ENCODE peak calls at places on chromosome 18, in eight cellular contexts. One of them, this sample, is unnamed.

GRCh38 chr18:1002653-1003178 is 98.0 kb downstream of the ADCYAP1 start:
- DNase-seq in mammary epithelial cell: peak; percentile 20
- DNase-seq in K562: peak; percentile 15
- DNase-seq in SK-N-SH: no peak
- DNase-seq in Calu3: no peak
- DNase-seq in neural progenitor cell: no peak
- DNase-seq in A549: no peak
- DNase-seq in nephron progenitor cell: no peak
- DNase-seq in this sample: no peak

GRCh38 chr18:46152436-46152807 is 48.2 kb downstream of the HAUS1 start:
- DNase-seq in mammary epithelial cell: peak; percentile 81
- DNase-seq in nephron progenitor cell: peak; percentile 21
- DNase-seq in K562: no peak
- DNase-seq in SK-N-SH: no peak
- DNase-seq in neural progenitor cell: no peak
- DNase-seq in A549: peak; percentile 37
- DNase-seq in Calu3: peak; percentile 62
- DNase-seq in this sample: no peak

GRCh38 chr18:36078751-36079529 is 11.6 kb upstream of the RPRD1A start:
- DNase-seq in SK-N-SH: no peak
- DNase-seq in K562: no peak
- DNase-seq in nephron progenitor cell: no peak
- DNase-seq in neural progenitor cell: no peak
- DNase-seq in A549: no peak
- DNase-seq in Calu3: no peak
- DNase-seq in mammary epithelial cell: peak; percentile 52
- DNase-seq in this sample: no peak

GRCh38 chr18:564708-565561 is 15.2 kb upstream of the CETN1 start:
- DNase-seq in SK-N-SH: no peak
- DNase-seq in Calu3: no peak
- DNase-seq in A549: no peak
- DNase-seq in nephron progenitor cell: no peak
- DNase-seq in K562: no peak
- DNase-seq in mammary epithelial cell: no peak
- DNase-seq in neural progenitor cell: no peak
- DNase-seq in this sample: no peak

GRCh38 chr18:3649135-3649558 is 199.2 kb downstream of the TGIF1 start:
- DNase-seq in Calu3: no peak
- DNase-seq in neural progenitor cell: no peak
- DNase-seq in SK-N-SH: no peak
- DNase-seq in nephron progenitor cell: no peak
- DNase-seq in A549: no peak
- DNase-seq in K562: no peak
- DNase-seq in mammary epithelial cell: no peak
- DNase-seq in this sample: no peak

GRCh38 chr18:12403601-12404506 is 3.9 kb upstream of the PRELID3A start:
- DNase-seq in Calu3: peak; percentile 24
- DNase-seq in nephron progenitor cell: no peak
- DNase-seq in neural progenitor cell: no peak
- DNase-seq in SK-N-SH: no peak
- DNase-seq in A549: peak; percentile 80
- DNase-seq in K562: peak; percentile 87
- DNase-seq in mammary epithelial cell: peak; percentile 77
- DNase-seq in this sample: no peak

GRCh38 chr18:46320928-46321855 is 217.0 kb downstream of the HAUS1 start:
- DNase-seq in mammary epithelial cell: peak; percentile 84
- DNase-seq in SK-N-SH: no peak
- DNase-seq in nephron progenitor cell: no peak
- DNase-seq in A549: no peak
- DNase-seq in Calu3: no peak
- DNase-seq in K562: no peak
- DNase-seq in neural progenitor cell: no peak
- DNase-seq in this sample: no peak

GRCh38 chr18:13461936-13462335 is 243.4 kb downstream of the LDLRAD4 start:
- DNase-seq in K562: no peak
- DNase-seq in mammary epithelial cell: no peak
- DNase-seq in neural progenitor cell: no peak
- DNase-seq in A549: no peak
- DNase-seq in SK-N-SH: no peak
- DNase-seq in nephron progenitor cell: no peak
- DNase-seq in Calu3: no peak
- DNase-seq in this sample: no peak

GRCh38 chr18:56085561-56085960 is 497.6 kb upstream of the TCF4 start:
- DNase-seq in SK-N-SH: no peak
- DNase-seq in neural progenitor cell: no peak
- DNase-seq in nephron progenitor cell: no peak
- DNase-seq in K562: no peak
- DNase-seq in A549: no peak
- DNase-seq in Calu3: no peak
- DNase-seq in mammary epithelial cell: peak; percentile 80
- DNase-seq in this sample: no peak

GRCh38 chr18:62986490-62986889 is 271.1 kb downstream of the PHLPP1 start:
- DNase-seq in neural progenitor cell: no peak
- DNase-seq in Calu3: no peak
- DNase-seq in A549: no peak
- DNase-seq in mammary epithelial cell: no peak
- DNase-seq in K562: no peak
- DNase-seq in nephron progenitor cell: no peak
- DNase-seq in SK-N-SH: no peak
- DNase-seq in this sample: no peak

GRCh38 chr18:8556424-8556823 is 52.8 kb upstream of the RAB12 start:
- DNase-seq in mammary epithelial cell: no peak
- DNase-seq in A549: no peak
- DNase-seq in SK-N-SH: no peak
- DNase-seq in nephron progenitor cell: no peak
- DNase-seq in K562: no peak
- DNase-seq in neural progenitor cell: no peak
- DNase-seq in Calu3: no peak
- DNase-seq in this sample: no peak

GRCh38 chr18:49335677-49336076 is 124.8 kb downstream of the DYM start:
- DNase-seq in A549: peak; percentile 7
- DNase-seq in K562: peak; percentile 21
- DNase-seq in Calu3: peak; percentile 50
- DNase-seq in nephron progenitor cell: no peak
- DNase-seq in neural progenitor cell: no peak
- DNase-seq in SK-N-SH: no peak
- DNase-seq in mammary epithelial cell: no peak
- DNase-seq in this sample: peak; percentile 10

GRCh38 chr18:3305354-3305762 is 43.4 kb downstream of the MYL12B start:
- DNase-seq in mammary epithelial cell: peak; percentile 98
- DNase-seq in neural progenitor cell: no peak
- DNase-seq in nephron progenitor cell: no peak
- DNase-seq in A549: peak; percentile 25
- DNase-seq in Calu3: peak; percentile 28
- DNase-seq in SK-N-SH: no peak
- DNase-seq in K562: peak; percentile 60
- DNase-seq in this sample: no peak

GRCh38 chr18:62877448-62878221 is 162.3 kb downstream of the PHLPP1 start:
- DNase-seq in K562: no peak
- DNase-seq in SK-N-SH: no peak
- DNase-seq in mammary epithelial cell: no peak
- DNase-seq in nephron progenitor cell: no peak
- DNase-seq in A549: peak; percentile 38
- DNase-seq in Calu3: no peak
- DNase-seq in neural progenitor cell: peak; percentile 81
- DNase-seq in this sample: no peak

GRCh38 chr18:3773303-3773702 is 323.3 kb downstream of the TGIF1 start:
- DNase-seq in neural progenitor cell: no peak
- DNase-seq in nephron progenitor cell: no peak
- DNase-seq in A549: no peak
- DNase-seq in mammary epithelial cell: no peak
- DNase-seq in Calu3: no peak
- DNase-seq in K562: no peak
- DNase-seq in SK-N-SH: no peak
- DNase-seq in this sample: no peak

GRCh38 chr18:58402247-58402646 is 226.6 kb downstream of the ALPK2 start:
- DNase-seq in A549: peak; percentile 24
- DNase-seq in Calu3: no peak
- DNase-seq in neural progenitor cell: no peak
- DNase-seq in SK-N-SH: peak; percentile 37
- DNase-seq in nephron progenitor cell: no peak
- DNase-seq in K562: no peak
- DNase-seq in mammary epithelial cell: peak; percentile 65
- DNase-seq in this sample: no peak
- TF ChIP-seq CTCF in A549: no peak
- TF ChIP-seq CTCF in Calu3: no peak
- TF ChIP-seq CTCF in neural progenitor cell: no peak
- TF ChIP-seq CTCF in SK-N-SH: no peak
- TF ChIP-seq CTCF in nephron progenitor cell: no peak
- TF ChIP-seq CTCF in K562: no peak
- TF ChIP-seq CTCF in mammary epithelial cell: no peak
- TF ChIP-seq CTCF in this sample: no peak

DNA sequence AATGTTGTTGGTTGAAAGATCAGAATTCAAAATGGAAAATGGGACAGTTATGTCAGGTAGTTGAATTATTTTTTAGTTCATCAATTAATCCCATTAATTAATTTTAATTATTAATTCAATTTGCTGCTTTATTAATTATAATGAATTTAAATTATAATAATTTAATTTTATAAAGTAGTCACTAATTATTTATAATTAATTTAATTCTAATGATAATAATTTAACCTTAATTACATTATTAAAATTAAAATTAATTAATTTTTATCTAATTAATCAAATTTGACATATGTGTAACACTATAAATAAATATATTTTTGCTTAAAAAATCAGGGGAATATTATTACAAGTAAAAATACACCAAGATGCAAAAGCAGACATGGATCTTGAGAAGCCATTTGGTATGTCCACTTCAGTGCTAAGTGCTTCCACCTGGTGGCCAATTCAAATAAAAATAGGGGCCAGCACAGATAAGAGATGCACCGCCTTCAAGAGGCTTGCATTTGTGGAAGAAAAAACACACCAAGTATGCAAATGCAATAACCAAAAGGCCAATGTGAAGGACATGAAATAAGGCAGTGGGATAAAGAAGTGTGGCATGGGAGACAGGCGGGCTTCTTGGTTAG is 73.2 kb downstream of the MBP start:
- DNase-seq in K562: peak; percentile 57
- DNase-seq in Calu3: peak; percentile 82
- DNase-seq in SK-N-SH: peak; percentile 67
- DNase-seq in nephron progenitor cell: peak; percentile 34
- DNase-seq in neural progenitor cell: peak; percentile 69
- DNase-seq in mammary epithelial cell: peak; percentile 33
- DNase-seq in A549: peak; percentile 80
- DNase-seq in this sample: peak; percentile 59
- TF ChIP-seq CTCF in K562: peak; percentile 45
- TF ChIP-seq CTCF in Calu3: peak; percentile 97
- TF ChIP-seq CTCF in SK-N-SH: peak; percentile 66
- TF ChIP-seq CTCF in nephron progenitor cell: peak; percentile 59
- TF ChIP-seq CTCF in neural progenitor cell: peak; percentile 76
- TF ChIP-seq CTCF in mammary epithelial cell: peak; percentile 60
- TF ChIP-seq CTCF in A549: peak; percentile 43
- TF ChIP-seq CTCF in this sample: peak; percentile 63

DNA sequence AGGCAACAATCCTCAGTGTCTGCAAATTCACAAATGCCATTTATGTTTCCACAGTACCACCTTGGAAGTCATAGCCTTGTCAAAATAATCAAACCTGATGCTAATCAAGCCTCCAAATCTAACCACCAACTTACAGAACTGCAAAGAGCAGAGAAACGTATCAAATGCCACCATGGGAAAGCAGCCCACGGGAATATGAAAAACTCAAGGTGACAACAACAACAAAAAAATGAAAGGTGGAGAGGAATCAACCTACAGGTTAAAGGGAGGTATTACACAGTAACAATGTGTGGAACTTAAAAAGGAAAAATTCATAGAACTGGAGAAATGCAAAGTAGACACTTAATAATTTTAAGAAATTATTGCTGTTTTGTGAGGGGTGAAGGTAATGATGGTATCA is 46.7 kb downstream of the CD226 start:
- DNase-seq in nephron progenitor cell: no peak
- DNase-seq in neural progenitor cell: no peak
- DNase-seq in Calu3: no peak
- DNase-seq in K562: no peak
- DNase-seq in SK-N-SH: no peak
- DNase-seq in A549: no peak
- DNase-seq in mammary epithelial cell: no peak
- DNase-seq in this sample: no peak
- TF ChIP-seq CTCF in nephron progenitor cell: no peak
- TF ChIP-seq CTCF in neural progenitor cell: peak; percentile 11
- TF ChIP-seq CTCF in Calu3: no peak
- TF ChIP-seq CTCF in K562: no peak
- TF ChIP-seq CTCF in SK-N-SH: no peak
- TF ChIP-seq CTCF in A549: no peak
- TF ChIP-seq CTCF in mammary epithelial cell: no peak
- TF ChIP-seq CTCF in this sample: peak; percentile 45

GRCh38 chr18:58660915-58661314 is 10.3 kb upstream of the MALT1 start:
- DNase-seq in neural progenitor cell: no peak
- DNase-seq in nephron progenitor cell: no peak
- DNase-seq in A549: no peak
- DNase-seq in mammary epithelial cell: no peak
- DNase-seq in Calu3: no peak
- DNase-seq in K562: no peak
- DNase-seq in SK-N-SH: no peak
- DNase-seq in this sample: no peak

GRCh38 chr18:58659691-58660090 is 11.6 kb upstream of the MALT1 start:
- DNase-seq in mammary epithelial cell: no peak
- DNase-seq in nephron progenitor cell: no peak
- DNase-seq in SK-N-SH: no peak
- DNase-seq in A549: no peak
- DNase-seq in neural progenitor cell: no peak
- DNase-seq in Calu3: no peak
- DNase-seq in K562: no peak
- DNase-seq in this sample: no peak

GRCh38 chr18:58657494-58657893 is 13.8 kb upstream of the MALT1 start:
- DNase-seq in mammary epithelial cell: no peak
- DNase-seq in Calu3: no peak
- DNase-seq in SK-N-SH: no peak
- DNase-seq in K562: no peak
- DNase-seq in A549: no peak
- DNase-seq in nephron progenitor cell: no peak
- DNase-seq in neural progenitor cell: no peak
- DNase-seq in this sample: no peak

GRCh38 chr18:58662118-58662517 is 9.1 kb upstream of the MALT1 start:
- DNase-seq in Calu3: no peak
- DNase-seq in nephron progenitor cell: no peak
- DNase-seq in A549: no peak
- DNase-seq in SK-N-SH: no peak
- DNase-seq in mammary epithelial cell: no peak
- DNase-seq in K562: no peak
- DNase-seq in neural progenitor cell: no peak
- DNase-seq in this sample: no peak

DNA sequence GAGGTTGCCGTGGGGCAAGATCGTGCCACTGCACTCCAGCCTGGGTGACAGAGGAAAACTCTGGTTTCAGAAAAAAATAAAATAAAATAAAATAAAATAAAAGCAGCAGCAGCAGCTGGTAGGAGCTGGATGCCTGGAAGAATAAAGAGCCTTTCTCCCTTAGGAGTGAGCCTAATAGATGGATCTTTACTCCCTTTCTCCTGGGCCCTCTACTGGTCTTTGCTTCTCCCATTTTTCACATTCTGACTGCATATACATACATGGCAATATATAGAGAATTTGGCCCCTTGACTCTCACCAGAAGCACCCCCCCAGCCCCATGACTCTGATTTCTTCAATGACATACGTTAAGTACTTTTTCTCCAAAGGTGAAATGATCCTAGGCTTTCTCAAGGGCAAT is 9.8 kb upstream of the MALT1 start:
- DNase-seq in nephron progenitor cell: no peak
- DNase-seq in mammary epithelial cell: no peak
- DNase-seq in A549: no peak
- DNase-seq in neural progenitor cell: peak; percentile 13
- DNase-seq in SK-N-SH: no peak
- DNase-seq in K562: no peak
- DNase-seq in Calu3: no peak
- DNase-seq in this sample: no peak
- TF ChIP-seq CTCF in nephron progenitor cell: no peak
- TF ChIP-seq CTCF in mammary epithelial cell: no peak
- TF ChIP-seq CTCF in A549: peak; percentile 27
- TF ChIP-seq CTCF in neural progenitor cell: no peak
- TF ChIP-seq CTCF in SK-N-SH: peak; percentile 35
- TF ChIP-seq CTCF in K562: no peak
- TF ChIP-seq CTCF in Calu3: no peak
- TF ChIP-seq CTCF in this sample: no peak